ENCODE peak calls at places on chromosome 12, in ten cellular contexts. J is bronchial epithelial cell; U is CD8-positive, alpha-beta memory T cell; B is aorta; O is AG09309; W is neural progenitor cell; C is putamen; M is PC-9; Z is T-helper 9 cell; Q is GDM1. Y is an unnamed sample.

GRCh38 chr12:75623631-75624118 is 112.3 kb upstream of the KRR1 start:
- DNase-seq in J (peak; percentile 83), U (no peak), B (no peak), O (no peak), W (no peak), C (no peak), M (peak; percentile 33), Z (no peak), Q (no peak), Y (no peak)

GRCh38 chr12:5273709-5274108 is 158.2 kb upstream of the NTF3 start:
- DNase-seq in J (no peak), U (no peak), B (no peak), O (no peak), W (peak; percentile 56), C (no peak), M (no peak), Z (no peak), Q (no peak), Y (no peak)

GRCh38 chr12:51788876-51789275 is 59.6 kb downstream of the FIGNL2 start:
- DNase-seq in J (peak; percentile 59), U (no peak), B (no peak), O (peak; percentile 28), W (no peak), C (no peak), M (no peak), Z (no peak), Q (no peak), Y (no peak)

GRCh38 chr12:95230313-95230712 is 12.7 kb downstream of the VEZT start:
- DNase-seq in J (no peak), U (no peak), B (no peak), O (no peak), W (no peak), C (no peak), M (no peak), Z (no peak), Q (no peak), Y (no peak)

GRCh38 chr12:38350342-38351181 is 34.0 kb downstream of the ALG10B start:
- DNase-seq in J (no peak), U (no peak), B (no peak), O (no peak), W (no peak), C (no peak), M (no peak), Z (no peak), Q (no peak), Y (no peak)

GRCh38 chr12:120227233-120228040 is 26.5 kb upstream of the RPLP0 start:
- DNase-seq in J (no peak), U (no peak), B (no peak), O (no peak), W (no peak), C (no peak), M (no peak), Z (no peak), Q (no peak), Y (no peak)

GRCh38 chr12:87661770-87662402 is 367.3 kb downstream of the C12orf50 start:
- DNase-seq in J (peak; percentile 15), U (no peak), B (no peak), O (no peak), W (no peak), C (no peak), M (peak; percentile 2), Z (no peak), Q (no peak), Y (no peak)

GRCh38 chr12:59088673-59089072 is 168.4 kb upstream of the LRIG3 start:
- DNase-seq in J (no peak), U (no peak), B (no peak), O (peak; percentile 11), W (no peak), C (no peak), M (no peak), Z (no peak), Q (no peak), Y (no peak)

Y was measured in left ventricle myocardium inferior.